ENCODE peak calls at places on chromosomes 7 and 10, in eight cellular contexts. One of them, this sample, is unnamed. For H3K4me1, the result is how much of the 10 kb centered on the place peaks cover.

GRCh38 chr10:101933976-101934375 is 90.4 kb upstream of the KCNIP2 start:
- DNase-seq in right cardiac atrium: no peak
- DNase-seq in Panc1: no peak
- DNase-seq in heart right ventricle: no peak
- DNase-seq in stomach: no peak
- DNase-seq in heart left ventricle: no peak
- DNase-seq in trophoblast cell: no peak
- DNase-seq in mesenchymal stem cell: no peak
- DNase-seq in this sample: no peak

GRCh38 chr10:57699944-57700343 is 567.8 kb downstream of the IPMK start:
- DNase-seq in heart right ventricle: no peak
- DNase-seq in trophoblast cell: no peak
- DNase-seq in Panc1: no peak
- DNase-seq in stomach: no peak
- DNase-seq in right cardiac atrium: no peak
- DNase-seq in heart left ventricle: no peak
- DNase-seq in mesenchymal stem cell: no peak
- DNase-seq in this sample: no peak

GRCh38 chr10:44864042-44864436 is 47.1 kb upstream of the TMEM72 start:
- DNase-seq in heart left ventricle: no peak
- DNase-seq in trophoblast cell: peak
- DNase-seq in Panc1: no peak
- DNase-seq in stomach: no peak
- DNase-seq in mesenchymal stem cell: peak
- DNase-seq in heart right ventricle: peak
- DNase-seq in right cardiac atrium: peak
- DNase-seq in this sample: peak

GRCh38 chr7:123191132-123191531 is 8.6 kb downstream of the SLC13A1 start:
- DNase-seq in right cardiac atrium: no peak
- DNase-seq in heart left ventricle: no peak
- DNase-seq in mesenchymal stem cell: no peak
- DNase-seq in trophoblast cell: no peak
- DNase-seq in Panc1: no peak
- DNase-seq in heart right ventricle: no peak
- DNase-seq in stomach: peak
- DNase-seq in this sample: peak

GRCh38 chr7:106659963-106660861 is 746 bp downstream of the CCDC71L start:
- DNase-seq in heart left ventricle: peak
- DNase-seq in stomach: peak
- DNase-seq in mesenchymal stem cell: peak
- DNase-seq in heart right ventricle: peak
- DNase-seq in Panc1: peak
- DNase-seq in trophoblast cell: peak
- DNase-seq in right cardiac atrium: peak
- DNase-seq in this sample: peak

GRCh38 chr10:118914626-118915025 is 114.9 kb upstream of the NANOS1 start:
- DNase-seq in mesenchymal stem cell: no peak
- DNase-seq in right cardiac atrium: no peak
- DNase-seq in heart left ventricle: no peak
- DNase-seq in Panc1: no peak
- DNase-seq in heart right ventricle: no peak
- DNase-seq in trophoblast cell: no peak
- DNase-seq in stomach: no peak
- DNase-seq in this sample: no peak

GRCh38 chr10:123009105-123009805 is 449 bp downstream of the ACADSB start:
- DNase-seq in heart right ventricle: peak
- DNase-seq in right cardiac atrium: peak
- DNase-seq in trophoblast cell: peak
- DNase-seq in mesenchymal stem cell: peak
- DNase-seq in Panc1: no peak
- DNase-seq in stomach: peak
- DNase-seq in heart left ventricle: no peak
- DNase-seq in this sample: peak

GRCh38 chr7:25940086-25940906 is 211.7 kb upstream of the NFE2L3 start:
- DNase-seq in mesenchymal stem cell: no peak
- DNase-seq in heart left ventricle: no peak
- DNase-seq in trophoblast cell: no peak
- DNase-seq in stomach: no peak
- DNase-seq in Panc1: no peak
- DNase-seq in heart right ventricle: no peak
- DNase-seq in right cardiac atrium: no peak
- DNase-seq in this sample: no peak

GRCh38 chr10:19107406-19107805 is 58.8 kb downstream of the MALRD1 start:
- DNase-seq in heart left ventricle: no peak
- DNase-seq in stomach: no peak
- DNase-seq in mesenchymal stem cell: no peak
- DNase-seq in heart right ventricle: no peak
- DNase-seq in trophoblast cell: no peak
- DNase-seq in right cardiac atrium: no peak
- DNase-seq in Panc1: no peak
- DNase-seq in this sample: no peak

GRCh38 chr10:4074559-4075407 is 289.8 kb upstream of the KLF6 start:
- DNase-seq in Panc1: no peak
- DNase-seq in right cardiac atrium: no peak
- DNase-seq in mesenchymal stem cell: peak
- DNase-seq in heart right ventricle: peak
- DNase-seq in trophoblast cell: peak
- DNase-seq in stomach: no peak
- DNase-seq in heart left ventricle: peak
- DNase-seq in this sample: no peak

GRCh38 chr7:73606801-73607691 is 17.3 kb downstream of the MLXIPL start:
- DNase-seq in Panc1: no peak
- DNase-seq in mesenchymal stem cell: peak
- DNase-seq in heart right ventricle: peak
- DNase-seq in stomach: peak
- DNase-seq in heart left ventricle: peak
- DNase-seq in right cardiac atrium: peak
- DNase-seq in trophoblast cell: peak
- DNase-seq in this sample: peak

GRCh38 chr7:7707756-7708310 is 10.6 kb downstream of the RPA3 start:
- DNase-seq in stomach: no peak
- DNase-seq in right cardiac atrium: no peak
- DNase-seq in Panc1: no peak
- DNase-seq in mesenchymal stem cell: peak
- DNase-seq in heart right ventricle: no peak
- DNase-seq in heart left ventricle: no peak
- DNase-seq in trophoblast cell: peak
- DNase-seq in this sample: peak

GRCh38 chr10:37728830-37729229 is 128.6 kb downstream of the ZNF248 start:
- DNase-seq in trophoblast cell: no peak
- DNase-seq in heart left ventricle: no peak
- DNase-seq in Panc1: no peak
- DNase-seq in mesenchymal stem cell: no peak
- DNase-seq in heart right ventricle: no peak
- DNase-seq in right cardiac atrium: no peak
- DNase-seq in stomach: no peak
- DNase-seq in this sample: no peak

GRCh38 chr10:74293686-74294365 is 142.8 kb downstream of the ADK start:
- DNase-seq in heart left ventricle: peak
- DNase-seq in mesenchymal stem cell: peak
- DNase-seq in trophoblast cell: peak
- DNase-seq in stomach: no peak
- DNase-seq in heart right ventricle: no peak
- DNase-seq in right cardiac atrium: no peak
- DNase-seq in Panc1: peak
- DNase-seq in this sample: peak

GRCh38 chr10:30786131-30786530 is 156.6 kb upstream of the LYZL2 start:
- DNase-seq in mesenchymal stem cell: peak
- DNase-seq in Panc1: no peak
- DNase-seq in heart left ventricle: no peak
- DNase-seq in trophoblast cell: no peak
- DNase-seq in heart right ventricle: no peak
- DNase-seq in stomach: no peak
- DNase-seq in right cardiac atrium: no peak
- DNase-seq in this sample: peak

GRCh38 chr10:30550967-30551815 is 78.4 kb downstream of the LYZL2 start:
- DNase-seq in right cardiac atrium: no peak
- DNase-seq in trophoblast cell: no peak
- DNase-seq in mesenchymal stem cell: no peak
- DNase-seq in stomach: no peak
- DNase-seq in heart right ventricle: no peak
- DNase-seq in Panc1: no peak
- DNase-seq in heart left ventricle: no peak
- DNase-seq in this sample: no peak

DNA sequence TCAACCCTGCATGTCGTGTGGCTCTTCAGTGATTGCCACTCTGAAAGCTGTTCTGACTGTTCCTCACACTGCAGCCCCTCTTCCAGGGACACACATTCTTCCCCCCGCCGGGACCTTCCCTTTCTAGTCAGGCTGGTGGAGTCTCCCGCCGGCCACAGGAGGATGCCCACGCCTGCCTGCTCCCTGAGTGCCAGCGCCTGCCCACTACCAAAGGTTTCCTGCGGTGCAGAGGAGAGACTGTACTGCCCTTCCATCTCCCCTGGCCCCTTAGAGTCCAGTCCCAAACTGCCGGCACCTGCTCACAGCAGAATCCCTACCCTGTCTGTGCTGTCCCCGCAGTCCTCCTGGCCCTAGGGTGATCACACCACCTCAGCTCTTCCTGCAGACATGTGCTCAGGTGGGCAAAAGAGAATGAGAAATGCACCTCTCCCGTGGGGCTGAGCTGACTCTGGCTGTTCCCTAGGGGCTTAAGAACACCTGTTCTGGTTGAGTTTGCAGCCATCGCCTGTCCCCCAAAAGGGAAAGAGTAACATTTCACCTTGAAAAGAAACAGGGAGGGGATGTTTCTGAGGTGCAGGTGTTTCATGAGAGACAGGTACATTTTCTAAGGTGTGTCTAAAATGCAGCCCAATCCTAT is 1.4 kb downstream of the PODXL start:
- DNase-seq in Panc1: no peak
- DNase-seq in heart left ventricle: no peak
- DNase-seq in heart right ventricle: no peak
- DNase-seq in mesenchymal stem cell: no peak
- DNase-seq in right cardiac atrium: no peak
- DNase-seq in trophoblast cell: no peak
- DNase-seq in stomach: no peak
- DNase-seq in this sample: no peak
- H3K4me3 ChIP-seq in Panc1: peak
- H3K4me3 ChIP-seq in heart left ventricle: peak
- H3K4me3 ChIP-seq in heart right ventricle: peak
- H3K4me3 ChIP-seq in mesenchymal stem cell: peak
- H3K4me3 ChIP-seq in right cardiac atrium: peak
- H3K4me3 ChIP-seq in trophoblast cell: peak
- H3K4me3 ChIP-seq in stomach: peak
- H3K4me3 ChIP-seq in this sample: peak

DNA sequence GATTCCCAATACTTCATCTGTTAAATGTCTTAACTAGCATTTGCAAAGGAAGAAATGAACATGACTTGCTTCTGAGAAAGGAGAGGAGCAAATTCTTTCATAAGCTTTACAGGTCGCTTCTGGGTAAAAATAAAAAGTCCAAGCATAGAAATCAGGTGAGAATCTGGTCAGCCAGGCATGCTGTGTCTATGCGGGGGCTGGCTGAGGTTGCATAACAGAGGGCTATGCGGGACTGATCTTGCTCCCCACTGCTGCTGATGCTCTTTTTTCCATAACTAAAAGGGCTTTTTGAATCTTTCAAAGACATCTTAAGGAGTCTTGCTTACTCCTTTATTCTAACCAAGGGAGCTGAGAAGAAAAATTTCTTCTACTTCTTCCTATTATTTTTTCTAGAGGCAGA is 92.7 kb upstream of the FGFR2 start:
- DNase-seq in Panc1: no peak
- DNase-seq in heart left ventricle: no peak
- DNase-seq in trophoblast cell: peak
- DNase-seq in heart right ventricle: no peak
- DNase-seq in right cardiac atrium: no peak
- DNase-seq in mesenchymal stem cell: no peak
- DNase-seq in stomach: no peak
- DNase-seq in this sample: no peak
- H3K4me1 ChIP-seq in Panc1: under half
- H3K4me1 ChIP-seq in heart left ventricle: under half
- H3K4me1 ChIP-seq in trophoblast cell: under half
- H3K4me1 ChIP-seq in heart right ventricle: under half
- H3K4me1 ChIP-seq in right cardiac atrium: under half
- H3K4me1 ChIP-seq in mesenchymal stem cell: under half
- H3K4me1 ChIP-seq in stomach: under half
- H3K4me1 ChIP-seq in this sample: under half

DNA sequence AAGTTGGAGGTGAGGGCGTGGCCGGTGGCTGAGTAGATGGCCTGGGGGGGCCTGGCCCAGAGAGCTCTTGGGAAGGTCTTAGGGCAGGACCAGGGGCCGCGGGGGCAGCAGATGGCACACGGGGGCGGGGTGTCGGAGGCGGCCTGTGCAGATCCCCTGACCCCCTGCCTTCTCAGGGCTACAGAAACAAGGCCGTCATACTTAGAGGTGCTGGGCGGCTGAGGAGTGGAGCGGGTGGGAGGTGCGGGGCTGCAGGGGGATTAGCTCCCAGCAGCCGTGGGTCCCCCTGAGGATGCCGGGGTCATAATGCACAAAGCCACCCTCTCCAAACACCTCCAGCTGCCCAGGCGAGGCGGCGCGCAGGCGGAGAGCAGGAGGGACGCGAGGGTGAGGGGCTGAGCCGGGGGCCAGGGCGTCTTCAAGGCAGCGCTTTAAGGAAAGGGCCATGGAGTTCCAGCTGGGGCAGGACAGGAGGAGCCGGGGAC is 40.4 kb upstream of the ZNF32 start:
- DNase-seq in trophoblast cell: no peak
- DNase-seq in heart left ventricle: no peak
- DNase-seq in Panc1: no peak
- DNase-seq in stomach: no peak
- DNase-seq in mesenchymal stem cell: no peak
- DNase-seq in right cardiac atrium: peak
- DNase-seq in heart right ventricle: no peak
- DNase-seq in this sample: no peak
- H3K4me3 ChIP-seq in trophoblast cell: no peak
- H3K4me3 ChIP-seq in heart left ventricle: peak
- H3K4me3 ChIP-seq in Panc1: peak
- H3K4me3 ChIP-seq in stomach: peak
- H3K4me3 ChIP-seq in mesenchymal stem cell: peak
- H3K4me3 ChIP-seq in right cardiac atrium: no peak
- H3K4me3 ChIP-seq in heart right ventricle: no peak
- H3K4me3 ChIP-seq in this sample: no peak

GRCh38 chr7:143385891-143386781 is 5.0 kb downstream of the ZYX start:
- DNase-seq in heart left ventricle: no peak
- DNase-seq in stomach: no peak
- DNase-seq in heart right ventricle: no peak
- DNase-seq in trophoblast cell: peak
- DNase-seq in right cardiac atrium: peak
- DNase-seq in Panc1: no peak
- DNase-seq in mesenchymal stem cell: no peak
- DNase-seq in this sample: no peak

GRCh38 chr7:143383642-143383957 is 2.5 kb downstream of the ZYX start:
- DNase-seq in stomach: no peak
- DNase-seq in heart left ventricle: no peak
- DNase-seq in heart right ventricle: no peak
- DNase-seq in right cardiac atrium: no peak
- DNase-seq in trophoblast cell: no peak
- DNase-seq in Panc1: no peak
- DNase-seq in mesenchymal stem cell: no peak
- DNase-seq in this sample: no peak

GRCh38 chr7:143384148-143384547 is 3.0 kb downstream of the ZYX start:
- DNase-seq in Panc1: no peak
- DNase-seq in mesenchymal stem cell: peak
- DNase-seq in trophoblast cell: no peak
- DNase-seq in heart right ventricle: no peak
- DNase-seq in stomach: no peak
- DNase-seq in heart left ventricle: no peak
- DNase-seq in right cardiac atrium: no peak
- DNase-seq in this sample: no peak

GRCh38 chr7:143382791-143383641 is 1.9 kb downstream of the ZYX start:
- DNase-seq in right cardiac atrium: peak
- DNase-seq in heart right ventricle: no peak
- DNase-seq in Panc1: no peak
- DNase-seq in heart left ventricle: no peak
- DNase-seq in stomach: no peak
- DNase-seq in mesenchymal stem cell: no peak
- DNase-seq in trophoblast cell: no peak
- DNase-seq in this sample: no peak

GRCh38 chr7:143384741-143385631 is 3.8 kb downstream of the ZYX start:
- DNase-seq in right cardiac atrium: no peak
- DNase-seq in trophoblast cell: no peak
- DNase-seq in stomach: no peak
- DNase-seq in heart right ventricle: no peak
- DNase-seq in Panc1: no peak
- DNase-seq in heart left ventricle: no peak
- DNase-seq in mesenchymal stem cell: no peak
- DNase-seq in this sample: no peak
- H3K4me1 ChIP-seq in right cardiac atrium: under half
- H3K4me1 ChIP-seq in trophoblast cell: under half
- H3K4me1 ChIP-seq in stomach: under half
- H3K4me1 ChIP-seq in heart right ventricle: half or more
- H3K4me1 ChIP-seq in Panc1: under half
- H3K4me1 ChIP-seq in heart left ventricle: under half
- H3K4me1 ChIP-seq in mesenchymal stem cell: half or more
- H3K4me1 ChIP-seq in this sample: under half